ENCODE peak calls at places on chromosomes 13 and 19, in five cellular contexts. X is transverse colon, Z is tibial nerve, I is stomach, N is HepG2. O is an unnamed sample.

GRCh38 chr19:11379857-11380350 is 4.2 kb downstream of the EPOR start:
- DNase-seq in X (no peak), Z (no peak), I (no peak), N (no peak), O (no peak)

GRCh38 chr19:7736148-7736547 is 4.2 kb upstream of the CLEC4G start:
- DNase-seq in X (no peak), Z (no peak), I (no peak), N (no peak), O (peak; percentile 39)

GRCh38 chr13:47999973-48000372 is 1.1 kb downstream of the SUCLA2 start:
- DNase-seq in X (no peak), Z (no peak), I (no peak), N (no peak), O (no peak)

GRCh38 chr13:22929391-22930126 is 251.2 kb upstream of the SGCG start:
- DNase-seq in X (no peak), Z (no peak), I (no peak), N (no peak), O (no peak)

GRCh38 chr13:104847863-104848262 is 1687.6 kb downstream of the EFNB2 start:
- DNase-seq in X (no peak), Z (no peak), I (no peak), N (no peak), O (no peak)

GRCh38 chr19:14407889-14408640 is 11.1 kb downstream of the DDX39A start:
- DNase-seq in X (peak; percentile 87), Z (no peak), I (peak; percentile 58), N (peak; percentile 13), O (no peak)

GRCh38 chr13:91292630-91293221 is 54.8 kb upstream of the MIR17HG start:
- DNase-seq in X (no peak), Z (no peak), I (no peak), N (no peak), O (no peak)

GRCh38 chr13:100280681-100281080 is 191.8 kb downstream of the PCCA start:
- DNase-seq in X (no peak), Z (no peak), I (no peak), N (no peak), O (no peak)

GRCh38 chr19:17073869-17074627 is 1.2 kb downstream of the HAUS8 start:
- DNase-seq in X (peak; percentile 42), Z (no peak), I (no peak), N (no peak), O (no peak)

GRCh38 chr13:104779311-104779710 is 1713.1 kb upstream of the SLC10A2 start:
- DNase-seq in X (no peak), Z (no peak), I (no peak), N (no peak), O (no peak)

GRCh38 chr19:12574036-12574435 is 22.8 kb upstream of the ZNF564 start:
- DNase-seq in X (peak; percentile 16), Z (no peak), I (no peak), N (no peak), O (no peak)

GRCh38 chr19:21126078-21126477 is 15.8 kb upstream of the ZNF431 start:
- DNase-seq in X (no peak), Z (no peak), I (no peak), N (no peak), O (no peak)

GRCh38 chr19:21127898-21128297 is 13.9 kb upstream of the ZNF431 start:
- DNase-seq in X (no peak), Z (no peak), I (no peak), N (peak; percentile 12), O (no peak)

GRCh38 chr19:21130097-21130775 is 11.6 kb upstream of the ZNF431 start:
- DNase-seq in X (no peak), Z (no peak), I (no peak), N (no peak), O (no peak)

GRCh38 chr19:21127001-21127400 is 14.8 kb upstream of the ZNF431 start:
- DNase-seq in X (no peak), Z (no peak), I (no peak), N (no peak), O (no peak)

GRCh38 chr19:21128901-21129698 is 12.7 kb upstream of the ZNF431 start:
- DNase-seq in X (no peak), Z (no peak), I (no peak), N (peak; percentile 17), O (no peak)
- TF ChIP-seq EP300 in X (no peak), Z (no peak), I (no peak), N (no peak), O (no peak)

GRCh38 chr19:34475975-34476594 is 5.5 kb upstream of the WTIP start:
- DNase-seq in X (no peak), Z (no peak), I (no peak), N (no peak), O (no peak)

GRCh38 chr19:34468400-34468799 is 13.2 kb upstream of the WTIP start:
- DNase-seq in X (no peak), Z (no peak), I (no peak), N (no peak), O (no peak)

GRCh38 chr19:34474233-34474989 is 7.1 kb upstream of the WTIP start:
- DNase-seq in X (no peak), Z (no peak), I (no peak), N (no peak), O (no peak)

GRCh38 chr19:34475026-34475974 is 6.3 kb upstream of the WTIP start:
- DNase-seq in X (no peak), Z (no peak), I (no peak), N (no peak), O (no peak)

GRCh38 chr19:34471906-34472305 is 9.7 kb upstream of the WTIP start:
- DNase-seq in X (no peak), Z (no peak), I (peak; percentile 31), N (no peak), O (no peak)
- H3K27ac ChIP-seq in X (no peak overlapping the region), Z (no peak overlapping the region), I (no peak overlapping the region), N (no peak overlapping the region), O (no peak overlapping the region)

GRCh38 chr13:95552539-95553270 is at the start of gene CLDN10:
- DNase-seq in X (no peak), Z (no peak), I (no peak), N (no peak), O (no peak)
- H3K4me3 ChIP-seq in X (no peak within 1 kb of the TSS), Z (peak within 1 kb of the TSS; percentile 14), I (peak within 1 kb of the TSS; percentile 32), N (no peak within 1 kb of the TSS), O (no peak within 1 kb of the TSS)

DNA sequence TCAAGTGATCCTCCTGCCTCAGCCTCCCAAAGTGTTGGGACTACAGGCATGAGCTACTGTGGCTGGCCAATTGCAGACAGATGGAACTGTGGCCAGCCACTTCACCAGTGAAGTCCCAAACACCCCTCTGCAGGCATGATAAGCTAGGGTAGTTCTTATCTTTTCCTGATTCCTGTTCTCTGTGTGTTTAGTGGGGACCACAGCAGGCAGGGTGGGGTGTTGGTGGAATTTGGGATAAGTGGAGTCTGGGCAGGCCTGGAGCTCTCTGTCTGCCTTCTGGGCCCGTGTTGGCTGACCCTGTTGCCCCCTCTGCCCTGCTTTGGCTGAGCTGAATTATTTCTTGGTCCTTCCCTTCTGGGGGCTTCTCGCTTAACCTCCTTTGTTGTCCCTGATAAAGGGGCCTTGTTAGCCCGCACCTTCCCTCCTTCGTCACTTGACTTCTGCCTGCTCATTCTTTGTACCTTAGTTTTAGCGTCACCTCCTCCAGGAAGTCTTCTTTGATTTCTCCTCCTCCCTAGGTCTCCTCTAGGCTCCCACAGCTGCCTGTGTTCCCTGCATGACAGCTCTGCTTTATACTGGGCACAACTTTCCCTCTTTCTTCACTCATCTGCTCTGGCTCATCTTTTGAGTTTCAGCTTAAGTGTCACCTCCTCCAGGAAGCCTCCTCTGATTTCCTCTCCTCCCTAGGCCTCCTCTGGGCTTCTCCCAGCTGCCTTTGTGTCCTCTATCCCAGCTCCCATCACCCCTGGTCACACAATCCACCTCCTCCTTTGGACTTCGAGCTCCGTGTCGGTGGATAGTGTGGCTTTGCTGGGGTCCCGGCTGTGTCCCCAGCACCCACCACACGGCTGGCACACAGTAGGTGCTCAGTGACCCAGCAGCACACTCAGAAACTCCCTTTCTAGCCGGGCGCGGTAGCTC is 1.7 kb upstream of the NCLN start:
- DNase-seq in X (no peak), Z (no peak), I (no peak), N (no peak), O (no peak)
- TF ChIP-seq EP300 in X (no peak), Z (no peak), I (no peak), N (no peak), O (no peak)

DNA sequence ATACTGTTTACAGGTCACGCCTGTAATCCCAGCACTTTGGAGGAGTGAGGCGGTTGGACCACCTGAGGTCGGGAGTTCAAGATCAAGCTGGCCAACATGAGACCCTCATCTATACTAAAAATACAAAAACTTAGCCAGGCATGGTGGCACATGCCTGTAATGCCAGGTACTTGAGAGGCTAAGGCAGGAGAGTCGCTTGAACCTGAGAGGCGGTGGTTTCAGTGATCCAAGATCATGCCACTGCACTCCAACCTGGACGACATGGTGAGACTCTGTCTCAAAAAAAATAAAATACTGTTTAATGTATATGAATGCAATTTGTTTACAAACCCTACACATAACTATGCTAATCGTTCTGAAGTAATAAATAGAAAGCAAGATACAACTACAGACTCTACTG is 102.4 kb downstream of the ZNF486 start:
- DNase-seq in X (no peak), Z (no peak), I (no peak), N (no peak), O (no peak)
- H3K27ac ChIP-seq in X (no peak overlapping the region), Z (no peak overlapping the region), I (no peak overlapping the region), N (no peak overlapping the region), O (no peak overlapping the region)

DNA sequence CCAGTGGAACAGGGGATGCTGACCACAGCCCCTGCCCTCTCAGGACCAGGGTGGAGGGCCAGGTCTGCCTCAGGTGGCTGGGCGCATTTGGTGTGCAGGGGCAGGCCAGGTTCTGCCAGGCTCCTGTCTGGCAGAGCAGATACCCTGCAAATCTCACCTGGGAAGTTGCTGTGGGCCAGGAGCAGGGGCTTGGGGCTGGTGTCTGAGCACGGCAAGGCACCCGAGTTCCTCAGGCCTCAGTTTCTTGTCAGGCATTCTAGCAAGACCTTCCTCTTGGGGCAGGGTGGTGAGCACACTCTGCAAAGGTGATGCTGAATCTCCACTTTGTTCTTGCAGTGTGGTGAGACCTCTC is 1.1 kb downstream of the CRTC1 start:
- DNase-seq in X (no peak), Z (no peak), I (no peak), N (no peak), O (no peak)
- H3K4me3 ChIP-seq in X (no peak overlapping the region), Z (no peak overlapping the region), I (peak overlapping the region; percentile 66), N (peak overlapping the region; percentile 62), O (no peak overlapping the region)

O was measured in sigmoid colon.